ENCODE peak calls at places on chromosomes 3 and 15, in eight cellular contexts. L is esophagus squamous epithelium, V is tibial artery, A is ovary, G is psoas muscle, Y is transverse colon, S is aorta, K is hepatocyte. H is an unnamed sample.

GRCh38 chr3:17518189-17519059 is 224.0 kb downstream of the TBC1D5 start:
- DNase-seq in G (no peak), S (no peak), A (no peak), V (no peak), K (no peak), L (no peak), Y (no peak), H (no peak)

GRCh38 chr3:48406443-48407431 is 23.1 kb downstream of the PLXNB1 start:
- DNase-seq in A (no peak), S (peak; percentile 68), V (peak; percentile 19), K (no peak), L (no peak), G (no peak), Y (no peak), H (peak; percentile 2)

GRCh38 chr3:101574388-101575156 is 592 bp downstream of the PCNP start:
- DNase-seq in G (peak; percentile 86), V (peak; percentile 56), L (no peak), A (peak; percentile 61), S (no peak), Y (peak; percentile 44), K (no peak), H (peak; percentile 45)

GRCh38 chr15:72179950-72180581 is 17.5 kb downstream of the GRAMD2A start:
- DNase-seq in A (no peak), G (peak; percentile 41), K (no peak), Y (no peak), S (no peak), L (no peak), V (no peak), H (peak; percentile 55)

GRCh38 chr15:60568301-60568742 is 89.4 kb upstream of the ICE2 start:
- DNase-seq in S (no peak), K (no peak), L (no peak), V (no peak), Y (peak; percentile 48), G (no peak), A (no peak), H (no peak)

GRCh38 chr3:15097889-15098288 is 1.1 kb downstream of the RBSN start:
- DNase-seq in V (no peak), Y (no peak), A (no peak), K (no peak), S (no peak), L (no peak), G (no peak), H (no peak)

GRCh38 chr3:118968111-118968510 is 66.5 kb downstream of the IGSF11 start:
- DNase-seq in K (no peak), S (no peak), Y (no peak), G (no peak), L (no peak), V (no peak), A (no peak), H (no peak)

GRCh38 chr15:77702211-77702957 is 69.7 kb upstream of the LINGO1 start:
- DNase-seq in S (no peak), A (peak; percentile 25), L (no peak), V (no peak), K (peak; percentile 77), G (peak; percentile 16), Y (peak; percentile 12), H (no peak)

GRCh38 chr15:74365619-74366445 is 1.6 kb downstream of the CYP11A1 start:
- DNase-seq in G (peak; percentile 82), S (peak; percentile 87), Y (peak; percentile 27), V (peak; percentile 38), A (peak; percentile 77), K (peak; percentile 79), L (no peak), H (peak; percentile 44)

GRCh38 chr15:40744810-40745152 is 10.3 kb downstream of the RMDN3 start:
- DNase-seq in K (no peak), Y (no peak), S (no peak), L (no peak), V (no peak), A (no peak), G (no peak), H (no peak)

GRCh38 chr15:81858586-81858985 is 187.2 kb downstream of the MEX3B start:
- DNase-seq in K (no peak), L (no peak), V (no peak), Y (no peak), A (no peak), G (no peak), S (no peak), H (no peak)

GRCh38 chr3:14424711-14425573 is 22.5 kb downstream of the SLC6A6 start:
- DNase-seq in K (no peak), L (no peak), Y (peak; percentile 45), A (no peak), G (no peak), V (no peak), S (no peak), H (no peak)

GRCh38 chr15:95565201-95565600 is 765.3 kb upstream of the NR2F2 start:
- DNase-seq in A (no peak), L (no peak), S (no peak), G (no peak), Y (no peak), V (no peak), K (no peak), H (no peak)

GRCh38 chr3:5014431-5014830 is 35.2 kb downstream of the BHLHE40 start:
- DNase-seq in K (peak; percentile 29), V (no peak), A (no peak), Y (no peak), L (no peak), G (no peak), S (no peak), H (no peak)

GRCh38 chr15:41416162-41416741 is 643 bp upstream of the RTF1 start:
- DNase-seq in Y (no peak), V (no peak), L (no peak), S (no peak), A (no peak), G (no peak), K (no peak), H (no peak)

GRCh38 chr3:45887759-45888511 is 1.6 kb downstream of the CCR9 start:
- DNase-seq in Y (no peak), G (no peak), V (no peak), S (no peak), A (no peak), K (no peak), L (no peak), H (no peak)

GRCh38 chr3:46406786-46407611 is at the start of the genes CCR5AS and CCRL2:
- DNase-seq in S (no peak), A (no peak), L (peak; percentile 29), K (peak; percentile 66), V (peak; percentile 56), Y (peak; percentile 89), G (peak; percentile 68), H (peak; percentile 85)

GRCh38 chr3:124779751-124780191 is 49.5 kb downstream of the UMPS start:
- DNase-seq in Y (no peak), A (no peak), L (no peak), S (peak; percentile 74), K (no peak), G (peak; percentile 57), V (no peak), H (no peak)

GRCh38 chr3:124781706-124782376 is 51.6 kb downstream of the UMPS start:
- DNase-seq in V (no peak), A (no peak), Y (peak; percentile 40), S (peak; percentile 48), K (no peak), L (no peak), G (peak; percentile 56), H (no peak)

GRCh38 chr3:124780356-124780755 is 50.1 kb downstream of the UMPS start:
- DNase-seq in A (peak; percentile 63), K (peak; percentile 71), Y (peak; percentile 26), V (peak; percentile 82), G (peak; percentile 88), L (no peak), S (peak; percentile 87), H (peak; percentile 87)

GRCh38 chr3:124779116-124779515 is 48.9 kb downstream of the UMPS start:
- DNase-seq in G (no peak), Y (no peak), A (no peak), L (no peak), V (no peak), S (peak; percentile 39), K (no peak), H (no peak)

GRCh38 chr3:124780767-124781485 is 50.7 kb downstream of the UMPS start:
- DNase-seq in Y (peak; percentile 50), S (peak; percentile 89), G (peak; percentile 94), A (peak; percentile 50), L (no peak), K (peak; percentile 46), V (peak; percentile 89), H (peak; percentile 89)
- H3K4me1 ChIP-seq in Y (peaks cover 20% of the 10 kb centered on the region), S (no peaks in the 10 kb centered on the region), G (peaks cover 40% of the 10 kb centered on the region), A (peaks cover 9% of the 10 kb centered on the region), L (peaks cover 68% of the 10 kb centered on the region), K (peaks cover 26% of the 10 kb centered on the region), V (peaks cover 68% of the 10 kb centered on the region), H (peaks cover 54% of the 10 kb centered on the region)

GRCh38 chr3:187677604-187678003 is 7.4 kb upstream of the SST start:
- DNase-seq in Y (no peak), K (no peak), A (no peak), S (no peak), L (no peak), G (no peak), V (no peak), H (no peak)
- H3K27ac ChIP-seq in Y (no peak overlapping the region), K (no peak overlapping the region), A (no peak overlapping the region), S (no peak overlapping the region), L (no peak overlapping the region), G (no peak overlapping the region), V (no peak overlapping the region), H (no peak overlapping the region)

GRCh38 chr3:9978664-9979349 is 7.8 kb downstream of the EMC3 start:
- DNase-seq in L (no peak), G (no peak), K (no peak), Y (no peak), A (no peak), V (no peak), S (no peak), H (no peak)

GRCh38 chr3:9976736-9977709 is 9.6 kb downstream of the EMC3 start:
- DNase-seq in K (peak; percentile 84), L (peak; percentile 8), S (peak; percentile 85), A (no peak), G (peak; percentile 88), V (peak; percentile 88), Y (peak; percentile 55), H (peak; percentile 75)

DNA sequence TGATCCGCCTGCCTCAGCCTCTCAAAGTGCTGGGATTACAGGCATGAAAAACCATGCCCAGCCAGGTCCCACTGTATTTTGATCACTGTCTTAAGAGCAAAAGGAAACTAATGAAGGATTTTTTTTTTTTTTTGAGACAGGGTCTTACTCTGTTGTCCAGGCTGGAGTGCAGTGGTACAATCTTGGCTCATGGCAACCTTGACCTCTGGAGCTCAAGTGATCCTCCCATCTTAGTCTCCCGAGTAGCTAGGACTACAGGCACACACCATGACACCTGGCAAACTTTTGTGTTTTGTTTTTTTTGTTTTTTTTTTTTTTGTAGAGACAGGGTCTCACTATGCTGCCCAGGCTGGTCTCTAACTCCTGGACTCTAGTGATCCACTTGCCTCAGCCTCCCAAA is 6.4 kb downstream of the EMC3 start:
- DNase-seq in A (no peak), V (no peak), G (no peak), S (no peak), K (no peak), Y (no peak), L (no peak), H (no peak)
- H3K36me3 ChIP-seq in A (no peaks in the 10 kb centered on the region), V (peaks cover 13% of the 10 kb centered on the region), G (no peaks in the 10 kb centered on the region), S (no peaks in the 10 kb centered on the region), K (no peaks in the 10 kb centered on the region), Y (no peaks in the 10 kb centered on the region), L (no peaks in the 10 kb centered on the region), H (no peaks in the 10 kb centered on the region)

DNA sequence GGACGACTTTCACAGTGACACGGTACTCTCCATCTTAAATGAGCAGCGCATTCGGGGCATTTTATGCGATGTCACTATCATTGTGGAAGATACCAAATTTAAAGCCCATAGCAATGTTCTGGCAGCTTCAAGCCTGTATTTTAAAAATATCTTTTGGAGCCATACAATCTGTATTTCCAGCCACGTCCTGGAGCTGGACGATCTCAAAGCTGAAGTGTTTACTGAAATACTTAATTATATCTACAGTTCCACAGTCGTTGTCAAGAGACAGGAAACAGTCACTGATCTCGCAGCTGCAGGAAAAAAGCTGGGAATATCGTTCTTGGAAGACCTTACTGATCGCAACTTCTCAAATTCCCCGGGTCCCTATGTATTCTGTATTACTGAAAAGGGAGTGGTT is 44.4 kb upstream of the RASA2 start:
- DNase-seq in Y (no peak), S (no peak), K (no peak), G (no peak), V (no peak), A (no peak), L (no peak), H (no peak)
- H3K4me1 ChIP-seq in Y (peaks cover 11% of the 10 kb centered on the region), S (peaks cover 14% of the 10 kb centered on the region), K (peaks cover 12% of the 10 kb centered on the region), G (peaks cover 24% of the 10 kb centered on the region), V (peaks cover 18% of the 10 kb centered on the region), A (peaks cover 10% of the 10 kb centered on the region), L (peaks cover 38% of the 10 kb centered on the region), H (peaks cover 11% of the 10 kb centered on the region)

H was measured in heart right ventricle.